ENCODE peak calls at places on chromosomes 11 and 22, in eight cellular contexts. One of them, this sample, is unnamed.

GRCh38 chr11:14041040-14041439 is 78.5 kb downstream of the SPON1 start:
- DNase-seq in cardiac muscle cell: no peak
- DNase-seq in heart left ventricle: no peak
- DNase-seq in upper lobe of right lung: no peak
- DNase-seq in GM23338: peak; percentile 75
- DNase-seq in left ventricle myocardium inferior: no peak
- DNase-seq in PC-3: peak; percentile 46
- DNase-seq in heart right ventricle: no peak
- DNase-seq in this sample: no peak

GRCh38 chr11:16881074-16881709 is 133.0 kb downstream of the PLEKHA7 start:
- DNase-seq in cardiac muscle cell: peak; percentile 52
- DNase-seq in heart left ventricle: peak; percentile 68
- DNase-seq in upper lobe of right lung: peak; percentile 81
- DNase-seq in GM23338: peak; percentile 30
- DNase-seq in left ventricle myocardium inferior: peak; percentile 65
- DNase-seq in PC-3: peak; percentile 83
- DNase-seq in heart right ventricle: peak; percentile 70
- DNase-seq in this sample: no peak

GRCh38 chr11:73995731-73996130 is 13.1 kb upstream of the UCP2 start:
- DNase-seq in cardiac muscle cell: no peak
- DNase-seq in heart left ventricle: no peak
- DNase-seq in upper lobe of right lung: no peak
- DNase-seq in GM23338: no peak
- DNase-seq in left ventricle myocardium inferior: no peak
- DNase-seq in PC-3: no peak
- DNase-seq in heart right ventricle: no peak
- DNase-seq in this sample: no peak

GRCh38 chr11:123145661-123146060 is 49.4 kb downstream of the CLMP start:
- DNase-seq in cardiac muscle cell: peak; percentile 53
- DNase-seq in heart left ventricle: no peak
- DNase-seq in upper lobe of right lung: no peak
- DNase-seq in GM23338: no peak
- DNase-seq in left ventricle myocardium inferior: no peak
- DNase-seq in PC-3: no peak
- DNase-seq in heart right ventricle: no peak
- DNase-seq in this sample: no peak

GRCh38 chr11:116278076-116278475 is 494.7 kb downstream of the BUD13 start:
- DNase-seq in cardiac muscle cell: no peak
- DNase-seq in heart left ventricle: no peak
- DNase-seq in upper lobe of right lung: no peak
- DNase-seq in GM23338: no peak
- DNase-seq in left ventricle myocardium inferior: no peak
- DNase-seq in PC-3: no peak
- DNase-seq in heart right ventricle: no peak
- DNase-seq in this sample: no peak

GRCh38 chr11:113281052-113281725 is 33.2 kb upstream of the TTC12 start:
- DNase-seq in cardiac muscle cell: no peak
- DNase-seq in heart left ventricle: no peak
- DNase-seq in upper lobe of right lung: no peak
- DNase-seq in GM23338: no peak
- DNase-seq in left ventricle myocardium inferior: no peak
- DNase-seq in PC-3: no peak
- DNase-seq in heart right ventricle: no peak
- DNase-seq in this sample: no peak

GRCh38 chr11:114354076-114354475 is 46.2 kb downstream of the C11orf71 start:
- DNase-seq in cardiac muscle cell: no peak
- DNase-seq in heart left ventricle: no peak
- DNase-seq in upper lobe of right lung: no peak
- DNase-seq in GM23338: no peak
- DNase-seq in left ventricle myocardium inferior: no peak
- DNase-seq in PC-3: peak; percentile 96
- DNase-seq in heart right ventricle: no peak
- DNase-seq in this sample: peak; percentile 54

GRCh38 chr11:75873417-75874148 is 58.6 kb downstream of the UVRAG start:
- DNase-seq in cardiac muscle cell: no peak
- DNase-seq in heart left ventricle: no peak
- DNase-seq in upper lobe of right lung: no peak
- DNase-seq in GM23338: peak; percentile 4
- DNase-seq in left ventricle myocardium inferior: no peak
- DNase-seq in PC-3: no peak
- DNase-seq in heart right ventricle: no peak
- DNase-seq in this sample: no peak

GRCh38 chr11:16898274-16898985 is 115.8 kb downstream of the PLEKHA7 start:
- DNase-seq in cardiac muscle cell: no peak
- DNase-seq in heart left ventricle: no peak
- DNase-seq in upper lobe of right lung: no peak
- DNase-seq in GM23338: no peak
- DNase-seq in left ventricle myocardium inferior: no peak
- DNase-seq in PC-3: no peak
- DNase-seq in heart right ventricle: no peak
- DNase-seq in this sample: no peak

GRCh38 chr11:116721983-116722382 is 50.8 kb downstream of the BUD13 start:
- DNase-seq in cardiac muscle cell: no peak
- DNase-seq in heart left ventricle: no peak
- DNase-seq in upper lobe of right lung: no peak
- DNase-seq in GM23338: no peak
- DNase-seq in left ventricle myocardium inferior: no peak
- DNase-seq in PC-3: no peak
- DNase-seq in heart right ventricle: no peak
- DNase-seq in this sample: no peak

GRCh38 chr22:39309364-39309861 is 10.0 kb downstream of the RPL3 start:
- DNase-seq in cardiac muscle cell: no peak
- DNase-seq in heart left ventricle: peak; percentile 59
- DNase-seq in upper lobe of right lung: no peak
- DNase-seq in GM23338: peak; percentile 89
- DNase-seq in left ventricle myocardium inferior: no peak
- DNase-seq in PC-3: no peak
- DNase-seq in heart right ventricle: no peak
- DNase-seq in this sample: no peak

GRCh38 chr11:72038491-72038890 is 39.8 kb downstream of the IL18BP start:
- DNase-seq in cardiac muscle cell: no peak
- DNase-seq in heart left ventricle: no peak
- DNase-seq in upper lobe of right lung: no peak
- DNase-seq in GM23338: no peak
- DNase-seq in left ventricle myocardium inferior: peak; percentile 67
- DNase-seq in PC-3: peak; percentile 42
- DNase-seq in heart right ventricle: peak; percentile 75
- DNase-seq in this sample: no peak

GRCh38 chr22:19580291-19580890 is 56.2 kb upstream of the CLDN5 start:
- DNase-seq in cardiac muscle cell: no peak
- DNase-seq in heart left ventricle: no peak
- DNase-seq in upper lobe of right lung: no peak
- DNase-seq in GM23338: no peak
- DNase-seq in left ventricle myocardium inferior: no peak
- DNase-seq in PC-3: no peak
- DNase-seq in heart right ventricle: no peak
- DNase-seq in this sample: no peak

GRCh38 chr11:10931761-10932700 is 74.2 kb upstream of the ZBED5 start:
- DNase-seq in cardiac muscle cell: peak; percentile 47
- DNase-seq in heart left ventricle: no peak
- DNase-seq in upper lobe of right lung: peak; percentile 71
- DNase-seq in GM23338: peak; percentile 72
- DNase-seq in left ventricle myocardium inferior: peak; percentile 26
- DNase-seq in PC-3: peak; percentile 30
- DNase-seq in heart right ventricle: no peak
- DNase-seq in this sample: no peak

GRCh38 chr11:10935015-10935564 is 77.2 kb upstream of the ZBED5 start:
- DNase-seq in cardiac muscle cell: no peak
- DNase-seq in heart left ventricle: no peak
- DNase-seq in upper lobe of right lung: no peak
- DNase-seq in GM23338: no peak
- DNase-seq in left ventricle myocardium inferior: no peak
- DNase-seq in PC-3: no peak
- DNase-seq in heart right ventricle: no peak
- DNase-seq in this sample: no peak

GRCh38 chr11:10932976-10933375 is 75.1 kb upstream of the ZBED5 start:
- DNase-seq in cardiac muscle cell: no peak
- DNase-seq in heart left ventricle: no peak
- DNase-seq in upper lobe of right lung: no peak
- DNase-seq in GM23338: peak; percentile 26
- DNase-seq in left ventricle myocardium inferior: no peak
- DNase-seq in PC-3: no peak
- DNase-seq in heart right ventricle: no peak
- DNase-seq in this sample: no peak

GRCh38 chr11:10933455-10934292 is 75.8 kb upstream of the ZBED5 start:
- DNase-seq in cardiac muscle cell: peak; percentile 94
- DNase-seq in heart left ventricle: peak; percentile 91
- DNase-seq in upper lobe of right lung: peak; percentile 92
- DNase-seq in GM23338: peak; percentile 96
- DNase-seq in left ventricle myocardium inferior: peak; percentile 87
- DNase-seq in PC-3: peak; percentile 92
- DNase-seq in heart right ventricle: peak; percentile 91
- DNase-seq in this sample: peak; percentile 93

GRCh38 chr11:10934293-10934850 is 76.5 kb upstream of the ZBED5 start:
- DNase-seq in cardiac muscle cell: peak; percentile 29
- DNase-seq in heart left ventricle: no peak
- DNase-seq in upper lobe of right lung: no peak
- DNase-seq in GM23338: no peak
- DNase-seq in left ventricle myocardium inferior: no peak
- DNase-seq in PC-3: peak; percentile 27
- DNase-seq in heart right ventricle: no peak
- DNase-seq in this sample: no peak
- H3K27ac ChIP-seq in cardiac muscle cell: no peak overlapping the region
- H3K27ac ChIP-seq in heart left ventricle: no peak overlapping the region
- H3K27ac ChIP-seq in upper lobe of right lung: peak overlapping the region; percentile 37
- H3K27ac ChIP-seq in GM23338: no peak overlapping the region
- H3K27ac ChIP-seq in left ventricle myocardium inferior: peak overlapping the region; percentile 79
- H3K27ac ChIP-seq in PC-3: peak overlapping the region; percentile 39
- H3K27ac ChIP-seq in heart right ventricle: peak overlapping the region; percentile 74
- H3K27ac ChIP-seq in this sample: peak overlapping the region; percentile 55

DNA sequence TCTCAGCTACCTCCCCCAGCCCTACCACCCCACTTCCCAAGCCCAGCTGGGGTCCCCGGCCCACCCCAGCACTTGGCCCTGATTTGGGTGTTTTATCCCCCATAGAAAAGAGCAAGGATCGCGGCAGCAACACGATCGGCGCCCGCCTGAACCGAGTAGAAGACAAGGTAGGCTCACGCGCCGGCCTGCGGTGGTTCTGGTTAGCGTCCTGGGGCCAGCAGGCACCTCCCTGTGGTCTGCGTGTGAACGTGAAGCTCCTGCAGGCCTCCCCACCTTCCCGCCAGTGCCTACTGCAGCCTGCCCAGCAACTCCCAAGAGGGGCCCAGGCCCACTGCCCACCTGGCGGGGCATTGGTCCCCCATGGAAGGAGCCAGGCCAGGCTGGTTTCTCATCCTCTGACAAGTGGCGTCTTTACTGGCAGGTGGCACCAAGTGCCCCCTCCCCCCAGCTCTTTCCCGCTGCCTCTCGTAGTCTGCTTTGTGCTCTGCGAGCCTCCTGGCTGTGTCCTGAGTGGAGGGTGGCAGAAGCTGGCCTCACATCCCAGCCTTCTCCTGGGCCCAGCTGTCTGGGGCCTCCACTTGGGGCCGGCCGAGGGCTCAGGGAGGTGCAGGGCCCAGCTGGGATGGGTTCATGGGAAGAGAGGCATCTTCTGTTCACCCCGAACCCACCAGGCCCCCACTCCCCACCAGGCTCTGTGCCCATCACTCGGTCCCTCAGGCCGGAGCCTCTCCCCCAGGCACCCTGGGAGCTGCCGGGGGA is 78.3 kb upstream of the KCNQ1OT1 start:
- DNase-seq in cardiac muscle cell: peak; percentile 18
- DNase-seq in heart left ventricle: peak; percentile 57
- DNase-seq in upper lobe of right lung: peak; percentile 64
- DNase-seq in GM23338: no peak
- DNase-seq in left ventricle myocardium inferior: peak; percentile 16
- DNase-seq in PC-3: no peak
- DNase-seq in heart right ventricle: peak; percentile 8
- DNase-seq in this sample: no peak
- H3K4me3 ChIP-seq in cardiac muscle cell: no peak overlapping the region
- H3K4me3 ChIP-seq in heart left ventricle: no peak overlapping the region
- H3K4me3 ChIP-seq in upper lobe of right lung: no peak overlapping the region
- H3K4me3 ChIP-seq in GM23338: no peak overlapping the region
- H3K4me3 ChIP-seq in left ventricle myocardium inferior: peak overlapping the region; percentile 48
- H3K4me3 ChIP-seq in PC-3: no peak overlapping the region
- H3K4me3 ChIP-seq in heart right ventricle: peak overlapping the region; percentile 20
- H3K4me3 ChIP-seq in this sample: no peak overlapping the region

GRCh38 chr11:64803163-64803845 is at the start of gene MAP4K2:
- DNase-seq in cardiac muscle cell: peak; percentile 93
- DNase-seq in heart left ventricle: peak; percentile 93
- DNase-seq in upper lobe of right lung: peak; percentile 94
- DNase-seq in GM23338: peak; percentile 98
- DNase-seq in left ventricle myocardium inferior: peak; percentile 91
- DNase-seq in PC-3: peak; percentile 93
- DNase-seq in heart right ventricle: peak; percentile 93
- DNase-seq in this sample: peak; percentile 89
- H3K4me1 ChIP-seq in cardiac muscle cell: peaks cover 6% of the 10 kb centered on the region
- H3K4me1 ChIP-seq in heart left ventricle: peaks cover 31% of the 10 kb centered on the region
- H3K4me1 ChIP-seq in upper lobe of right lung: peaks cover 20% of the 10 kb centered on the region
- H3K4me1 ChIP-seq in GM23338: peaks cover 4% of the 10 kb centered on the region
- H3K4me1 ChIP-seq in left ventricle myocardium inferior: peaks cover 42% of the 10 kb centered on the region
- H3K4me1 ChIP-seq in PC-3: peaks cover 19% of the 10 kb centered on the region
- H3K4me1 ChIP-seq in heart right ventricle: peaks cover 18% of the 10 kb centered on the region
- H3K4me1 ChIP-seq in this sample: peaks cover 27% of the 10 kb centered on the region

GRCh38 chr22:45398214-45398613 is 15.2 kb downstream of the SMC1B start:
- DNase-seq in cardiac muscle cell: peak; percentile 2
- DNase-seq in heart left ventricle: no peak
- DNase-seq in upper lobe of right lung: no peak
- DNase-seq in GM23338: no peak
- DNase-seq in left ventricle myocardium inferior: no peak
- DNase-seq in PC-3: no peak
- DNase-seq in heart right ventricle: no peak
- DNase-seq in this sample: no peak
- H3K27ac ChIP-seq in cardiac muscle cell: no peak overlapping the region
- H3K27ac ChIP-seq in heart left ventricle: no peak overlapping the region
- H3K27ac ChIP-seq in upper lobe of right lung: no peak overlapping the region
- H3K27ac ChIP-seq in GM23338: no peak overlapping the region
- H3K27ac ChIP-seq in left ventricle myocardium inferior: no peak overlapping the region
- H3K27ac ChIP-seq in PC-3: no peak overlapping the region
- H3K27ac ChIP-seq in heart right ventricle: no peak overlapping the region
- H3K27ac ChIP-seq in this sample: no peak overlapping the region

GRCh38 chr11:43680521-43681505 is at the start of gene HSD17B12:
- DNase-seq in cardiac muscle cell: peak; percentile 98
- DNase-seq in heart left ventricle: peak; percentile 100
- DNase-seq in upper lobe of right lung: peak; percentile 100
- DNase-seq in GM23338: peak; percentile 60
- DNase-seq in left ventricle myocardium inferior: peak; percentile 99
- DNase-seq in PC-3: peak; percentile 99
- DNase-seq in heart right ventricle: peak; percentile 99
- DNase-seq in this sample: peak; percentile 99
- H3K4me3 ChIP-seq in cardiac muscle cell: peak within 1 kb of the TSS; percentile 88
- H3K4me3 ChIP-seq in heart left ventricle: peak within 1 kb of the TSS; percentile 92
- H3K4me3 ChIP-seq in upper lobe of right lung: peak within 1 kb of the TSS; percentile 71
- H3K4me3 ChIP-seq in GM23338: peak within 1 kb of the TSS; percentile 94
- H3K4me3 ChIP-seq in left ventricle myocardium inferior: peak within 1 kb of the TSS; percentile 94
- H3K4me3 ChIP-seq in PC-3: peak within 1 kb of the TSS; percentile 98
- H3K4me3 ChIP-seq in heart right ventricle: peak within 1 kb of the TSS; percentile 87
- H3K4me3 ChIP-seq in this sample: peak within 1 kb of the TSS; percentile 67

GRCh38 chr11:94781822-94782221 is 13.7 kb downstream of the AMOTL1 start:
- DNase-seq in cardiac muscle cell: no peak
- DNase-seq in heart left ventricle: no peak
- DNase-seq in upper lobe of right lung: no peak
- DNase-seq in GM23338: no peak
- DNase-seq in left ventricle myocardium inferior: no peak
- DNase-seq in PC-3: no peak
- DNase-seq in heart right ventricle: no peak
- DNase-seq in this sample: no peak
- H3K4me1 ChIP-seq in cardiac muscle cell: no peaks in the 10 kb centered on the region
- H3K4me1 ChIP-seq in heart left ventricle: peaks cover 69% of the 10 kb centered on the region
- H3K4me1 ChIP-seq in upper lobe of right lung: peaks cover 76% of the 10 kb centered on the region
- H3K4me1 ChIP-seq in GM23338: peaks cover 37% of the 10 kb centered on the region
- H3K4me1 ChIP-seq in left ventricle myocardium inferior: peaks cover 74% of the 10 kb centered on the region
- H3K4me1 ChIP-seq in PC-3: peaks cover 9% of the 10 kb centered on the region
- H3K4me1 ChIP-seq in heart right ventricle: peaks cover 28% of the 10 kb centered on the region
- H3K4me1 ChIP-seq in this sample: peaks cover 3% of the 10 kb centered on the region